ENCODE peak calls at places on chromosomes 6 and 20, in nine cellular contexts. One of them, this sample, is unnamed.
A peak's percentile ranks its signal among the peaks of the same experiment; 100 is the strongest.

GRCh38 chr6:126437225-126437624 is 97.3 kb downstream of the CENPW start:
- DNase-seq in heart left ventricle: no peak
- DNase-seq in HepG2: no peak
- DNase-seq in kidney epithelial cell: no peak
- DNase-seq in OCI-LY7: no peak
- DNase-seq in B cell: no peak
- DNase-seq in cardiac muscle cell: no peak
- DNase-seq in stomach: no peak
- DNase-seq in fibroblast of mammary gland: no peak
- DNase-seq in this sample: no peak

GRCh38 chr20:38751360-38751976 is 3.2 kb downstream of the ACTR5 start:
- DNase-seq in heart left ventricle: no peak
- DNase-seq in HepG2: peak; percentile 52
- DNase-seq in kidney epithelial cell: no peak
- DNase-seq in OCI-LY7: peak; percentile 57
- DNase-seq in B cell: peak; percentile 41
- DNase-seq in cardiac muscle cell: no peak
- DNase-seq in stomach: no peak
- DNase-seq in fibroblast of mammary gland: peak; percentile 49
- DNase-seq in this sample: no peak

GRCh38 chr20:10308652-10309051 is 90.0 kb downstream of the SNAP25 start:
- DNase-seq in heart left ventricle: no peak
- DNase-seq in HepG2: no peak
- DNase-seq in kidney epithelial cell: no peak
- DNase-seq in OCI-LY7: no peak
- DNase-seq in B cell: no peak
- DNase-seq in cardiac muscle cell: no peak
- DNase-seq in stomach: no peak
- DNase-seq in fibroblast of mammary gland: no peak
- DNase-seq in this sample: no peak

GRCh38 chr20:1185781-1186334 is 1.1 kb upstream of the TMEM74B start:
- DNase-seq in heart left ventricle: no peak
- DNase-seq in HepG2: peak; percentile 63
- DNase-seq in kidney epithelial cell: no peak
- DNase-seq in OCI-LY7: peak; percentile 45
- DNase-seq in B cell: peak; percentile 63
- DNase-seq in cardiac muscle cell: peak; percentile 78
- DNase-seq in stomach: peak; percentile 49
- DNase-seq in fibroblast of mammary gland: peak; percentile 41
- DNase-seq in this sample: no peak

GRCh38 chr6:170137176-170137891 is 153.5 kb downstream of the DLL1 start:
- DNase-seq in heart left ventricle: peak; percentile 64
- DNase-seq in HepG2: no peak
- DNase-seq in kidney epithelial cell: no peak
- DNase-seq in OCI-LY7: no peak
- DNase-seq in B cell: no peak
- DNase-seq in cardiac muscle cell: no peak
- DNase-seq in stomach: peak; percentile 25
- DNase-seq in fibroblast of mammary gland: peak; percentile 77
- DNase-seq in this sample: no peak

GRCh38 chr20:46057856-46058655 is 29.0 kb downstream of the SLC12A5 start:
- DNase-seq in heart left ventricle: peak; percentile 82
- DNase-seq in HepG2: no peak
- DNase-seq in kidney epithelial cell: no peak
- DNase-seq in OCI-LY7: no peak
- DNase-seq in B cell: peak; percentile 73
- DNase-seq in cardiac muscle cell: peak; percentile 45
- DNase-seq in stomach: peak; percentile 35
- DNase-seq in fibroblast of mammary gland: peak; percentile 49
- DNase-seq in this sample: no peak

GRCh38 chr6:3825331-3825831 is 23.8 kb upstream of the FAM50B start:
- DNase-seq in heart left ventricle: peak; percentile 71
- DNase-seq in HepG2: peak; percentile 77
- DNase-seq in kidney epithelial cell: no peak
- DNase-seq in OCI-LY7: no peak
- DNase-seq in B cell: no peak
- DNase-seq in cardiac muscle cell: no peak
- DNase-seq in stomach: peak; percentile 49
- DNase-seq in fibroblast of mammary gland: peak; percentile 47
- DNase-seq in this sample: no peak

GRCh38 chr6:89323461-89324098 is 8.5 kb upstream of the GABRR2 start:
- DNase-seq in heart left ventricle: no peak
- DNase-seq in HepG2: no peak
- DNase-seq in kidney epithelial cell: no peak
- DNase-seq in OCI-LY7: peak; percentile 27
- DNase-seq in B cell: no peak
- DNase-seq in cardiac muscle cell: peak; percentile 45
- DNase-seq in stomach: no peak
- DNase-seq in fibroblast of mammary gland: peak; percentile 76
- DNase-seq in this sample: no peak

GRCh38 chr6:14108571-14109410 is 8.8 kb upstream of the CD83 start:
- DNase-seq in heart left ventricle: no peak
- DNase-seq in HepG2: no peak
- DNase-seq in kidney epithelial cell: no peak
- DNase-seq in OCI-LY7: peak; percentile 75
- DNase-seq in B cell: peak; percentile 81
- DNase-seq in cardiac muscle cell: no peak
- DNase-seq in stomach: peak; percentile 49
- DNase-seq in fibroblast of mammary gland: no peak
- DNase-seq in this sample: no peak

GRCh38 chr6:116166369-116166768 is 40.4 kb upstream of the COL10A1 start:
- DNase-seq in heart left ventricle: no peak
- DNase-seq in HepG2: no peak
- DNase-seq in kidney epithelial cell: no peak
- DNase-seq in OCI-LY7: no peak
- DNase-seq in B cell: no peak
- DNase-seq in cardiac muscle cell: no peak
- DNase-seq in stomach: no peak
- DNase-seq in fibroblast of mammary gland: no peak
- DNase-seq in this sample: no peak

GRCh38 chr6:116169880-116170279 is 43.9 kb upstream of the COL10A1 start:
- DNase-seq in heart left ventricle: no peak
- DNase-seq in HepG2: no peak
- DNase-seq in kidney epithelial cell: no peak
- DNase-seq in OCI-LY7: no peak
- DNase-seq in B cell: no peak
- DNase-seq in cardiac muscle cell: no peak
- DNase-seq in stomach: no peak
- DNase-seq in fibroblast of mammary gland: no peak
- DNase-seq in this sample: no peak

GRCh38 chr6:116168148-116168547 is 42.2 kb upstream of the COL10A1 start:
- DNase-seq in heart left ventricle: no peak
- DNase-seq in HepG2: no peak
- DNase-seq in kidney epithelial cell: no peak
- DNase-seq in OCI-LY7: no peak
- DNase-seq in B cell: no peak
- DNase-seq in cardiac muscle cell: no peak
- DNase-seq in stomach: no peak
- DNase-seq in fibroblast of mammary gland: no peak
- DNase-seq in this sample: no peak

GRCh38 chr6:116170358-116171057 is 44.6 kb upstream of the COL10A1 start:
- DNase-seq in heart left ventricle: no peak
- DNase-seq in HepG2: no peak
- DNase-seq in kidney epithelial cell: no peak
- DNase-seq in OCI-LY7: no peak
- DNase-seq in B cell: no peak
- DNase-seq in cardiac muscle cell: no peak
- DNase-seq in stomach: no peak
- DNase-seq in fibroblast of mammary gland: no peak
- DNase-seq in this sample: no peak

DNA sequence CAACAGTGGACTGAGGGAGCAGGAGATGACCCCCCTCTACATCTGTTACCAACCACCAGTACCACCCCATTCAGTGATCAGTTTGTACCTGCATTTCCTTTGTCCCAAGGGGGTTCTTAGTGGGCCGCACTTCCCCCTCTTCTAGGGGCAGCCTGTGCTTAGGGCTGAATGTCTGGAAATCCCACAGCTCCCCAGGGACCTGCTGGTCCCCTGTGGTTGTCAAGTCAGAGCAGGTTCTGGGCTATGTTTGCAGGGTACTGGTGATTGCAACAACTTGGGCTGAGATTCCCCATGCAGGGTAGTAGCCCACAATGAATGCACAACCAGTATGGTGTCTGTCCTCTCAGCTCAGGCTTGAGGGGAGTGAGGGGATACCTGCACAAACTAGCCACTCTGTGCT is 39.7 kb upstream of the COL10A1 start:
- DNase-seq in heart left ventricle: no peak
- DNase-seq in HepG2: no peak
- DNase-seq in kidney epithelial cell: no peak
- DNase-seq in OCI-LY7: peak; percentile 25
- DNase-seq in B cell: peak; percentile 14
- DNase-seq in cardiac muscle cell: no peak
- DNase-seq in stomach: no peak
- DNase-seq in fibroblast of mammary gland: no peak
- DNase-seq in this sample: no peak
- TF ChIP-seq CTCF in heart left ventricle: no peak
- TF ChIP-seq CTCF in HepG2: no peak
- TF ChIP-seq CTCF in kidney epithelial cell: no peak
- TF ChIP-seq CTCF in OCI-LY7: no peak
- TF ChIP-seq CTCF in B cell: no peak
- TF ChIP-seq CTCF in cardiac muscle cell: no peak
- TF ChIP-seq CTCF in stomach: no peak
- TF ChIP-seq CTCF in fibroblast of mammary gland: no peak
- TF ChIP-seq CTCF in this sample: no peak

GRCh38 chr6:54267798-54268197 is 40.4 kb upstream of the TINAG start:
- DNase-seq in heart left ventricle: no peak
- DNase-seq in HepG2: peak; percentile 67
- DNase-seq in kidney epithelial cell: no peak
- DNase-seq in OCI-LY7: peak; percentile 26
- DNase-seq in B cell: no peak
- DNase-seq in cardiac muscle cell: peak; percentile 73
- DNase-seq in stomach: no peak
- DNase-seq in fibroblast of mammary gland: peak; percentile 58
- DNase-seq in this sample: no peak
- TF ChIP-seq CTCF in heart left ventricle: no peak
- TF ChIP-seq CTCF in HepG2: peak; percentile 70
- TF ChIP-seq CTCF in kidney epithelial cell: peak; percentile 54
- TF ChIP-seq CTCF in OCI-LY7: peak; percentile 74
- TF ChIP-seq CTCF in B cell: no peak
- TF ChIP-seq CTCF in cardiac muscle cell: peak; percentile 67
- TF ChIP-seq CTCF in stomach: no peak
- TF ChIP-seq CTCF in fibroblast of mammary gland: peak; percentile 60
- TF ChIP-seq CTCF in this sample: peak; percentile 22

GRCh38 chr20:11970243-11970836 is 52.6 kb downstream of the BTBD3 start:
- DNase-seq in heart left ventricle: no peak
- DNase-seq in HepG2: no peak
- DNase-seq in kidney epithelial cell: no peak
- DNase-seq in OCI-LY7: no peak
- DNase-seq in B cell: no peak
- DNase-seq in cardiac muscle cell: no peak
- DNase-seq in stomach: no peak
- DNase-seq in fibroblast of mammary gland: no peak
- DNase-seq in this sample: no peak

GRCh38 chr20:11965602-11966001 is 47.9 kb downstream of the BTBD3 start:
- DNase-seq in heart left ventricle: no peak
- DNase-seq in HepG2: no peak
- DNase-seq in kidney epithelial cell: no peak
- DNase-seq in OCI-LY7: no peak
- DNase-seq in B cell: no peak
- DNase-seq in cardiac muscle cell: no peak
- DNase-seq in stomach: no peak
- DNase-seq in fibroblast of mammary gland: no peak
- DNase-seq in this sample: no peak
- TF ChIP-seq CTCF in heart left ventricle: no peak
- TF ChIP-seq CTCF in HepG2: peak; percentile 23
- TF ChIP-seq CTCF in kidney epithelial cell: no peak
- TF ChIP-seq CTCF in OCI-LY7: no peak
- TF ChIP-seq CTCF in B cell: no peak
- TF ChIP-seq CTCF in cardiac muscle cell: no peak
- TF ChIP-seq CTCF in stomach: no peak
- TF ChIP-seq CTCF in fibroblast of mammary gland: no peak
- TF ChIP-seq CTCF in this sample: no peak

GRCh38 chr20:36149012-36149411 is 5.5 kb upstream of the EPB41L1 start:
- DNase-seq in heart left ventricle: peak; percentile 7
- DNase-seq in HepG2: no peak
- DNase-seq in kidney epithelial cell: no peak
- DNase-seq in OCI-LY7: no peak
- DNase-seq in B cell: no peak
- DNase-seq in cardiac muscle cell: no peak
- DNase-seq in stomach: no peak
- DNase-seq in fibroblast of mammary gland: no peak
- DNase-seq in this sample: no peak

GRCh38 chr20:36148439-36148838 is 6.1 kb upstream of the EPB41L1 start:
- DNase-seq in heart left ventricle: no peak
- DNase-seq in HepG2: no peak
- DNase-seq in kidney epithelial cell: no peak
- DNase-seq in OCI-LY7: no peak
- DNase-seq in B cell: no peak
- DNase-seq in cardiac muscle cell: no peak
- DNase-seq in stomach: no peak
- DNase-seq in fibroblast of mammary gland: no peak
- DNase-seq in this sample: no peak

GRCh38 chr20:36147707-36148106 is 6.8 kb upstream of the EPB41L1 start:
- DNase-seq in heart left ventricle: no peak
- DNase-seq in HepG2: no peak
- DNase-seq in kidney epithelial cell: no peak
- DNase-seq in OCI-LY7: no peak
- DNase-seq in B cell: no peak
- DNase-seq in cardiac muscle cell: no peak
- DNase-seq in stomach: no peak
- DNase-seq in fibroblast of mammary gland: peak; percentile 81
- DNase-seq in this sample: no peak

GRCh38 chr20:36144336-36144735 is 10.2 kb upstream of the EPB41L1 start:
- DNase-seq in heart left ventricle: no peak
- DNase-seq in HepG2: no peak
- DNase-seq in kidney epithelial cell: no peak
- DNase-seq in OCI-LY7: no peak
- DNase-seq in B cell: no peak
- DNase-seq in cardiac muscle cell: no peak
- DNase-seq in stomach: no peak
- DNase-seq in fibroblast of mammary gland: no peak
- DNase-seq in this sample: no peak

DNA sequence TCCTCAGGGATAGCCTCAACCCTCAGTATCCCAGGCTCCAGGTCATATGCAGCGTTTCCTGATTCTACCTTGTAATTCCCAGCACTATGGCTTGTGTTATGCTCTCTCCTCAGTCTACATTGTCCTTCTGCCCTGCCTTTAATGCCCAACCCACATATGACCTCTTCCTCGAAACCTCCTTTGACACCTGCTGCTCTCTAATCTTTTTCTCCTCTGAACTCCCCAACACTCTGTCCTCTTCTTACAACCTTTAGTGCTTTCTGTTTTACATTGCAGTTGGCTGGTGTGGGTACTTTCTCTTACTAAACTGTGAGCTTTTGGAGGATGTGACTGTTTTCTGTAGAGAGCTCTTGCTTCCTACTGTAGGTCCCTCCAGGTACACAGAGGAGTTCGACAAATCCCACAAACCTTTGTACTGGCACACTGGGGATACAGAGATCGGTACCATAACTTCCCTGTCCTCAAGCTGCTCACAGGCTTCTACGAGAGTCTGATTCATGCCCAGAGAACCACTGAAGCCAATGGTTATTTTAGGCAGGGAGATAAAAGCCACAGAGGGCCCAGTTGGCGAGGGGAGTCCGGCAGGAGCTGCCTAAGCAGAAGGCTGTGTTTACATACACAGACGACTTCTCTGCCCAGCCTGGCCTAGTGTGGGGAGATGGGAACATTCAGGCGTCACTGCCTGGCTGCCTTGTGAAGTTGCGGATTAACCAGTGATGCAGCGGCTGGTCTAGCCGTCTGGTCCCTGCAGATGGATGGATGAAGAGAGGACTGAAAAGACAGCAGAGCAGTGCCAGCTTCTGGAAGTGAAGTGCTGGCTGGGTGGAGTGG is 8.4 kb upstream of the EPB41L1 start:
- DNase-seq in heart left ventricle: peak; percentile 68
- DNase-seq in HepG2: no peak
- DNase-seq in kidney epithelial cell: no peak
- DNase-seq in OCI-LY7: peak; percentile 45
- DNase-seq in B cell: no peak
- DNase-seq in cardiac muscle cell: peak; percentile 49
- DNase-seq in stomach: peak; percentile 67
- DNase-seq in fibroblast of mammary gland: no peak
- DNase-seq in this sample: no peak
- TF ChIP-seq CTCF in heart left ventricle: no peak
- TF ChIP-seq CTCF in HepG2: no peak
- TF ChIP-seq CTCF in kidney epithelial cell: no peak
- TF ChIP-seq CTCF in OCI-LY7: no peak
- TF ChIP-seq CTCF in B cell: no peak
- TF ChIP-seq CTCF in cardiac muscle cell: no peak
- TF ChIP-seq CTCF in stomach: no peak
- TF ChIP-seq CTCF in fibroblast of mammary gland: no peak
- TF ChIP-seq CTCF in this sample: no peak